ENCODE peak calls at places on chromosomes 4 and X, in six cellular contexts. S, I, T, A, R and F are unnamed samples.

GRCh38 chrX:10922158-10922557 is 189.0 kb upstream of the HCCS start:
- DNase-seq in S (peak), I (no peak), T (peak), A (peak), R (peak), F (no peak)

GRCh38 chrX:39439910-39440733 is 638.9 kb downstream of the MID1IP1 start:
- DNase-seq in S (no peak), I (no peak), T (no peak), A (no peak), R (no peak), F (no peak)

GRCh38 chr4:180234730-180235129 is 2008.5 kb upstream of the TENM3 start:
- DNase-seq in S (no peak), I (no peak), T (no peak), A (no peak), R (no peak), F (no peak)

GRCh38 chr4:147054241-147054902 is 108.7 kb upstream of the TTC29 start:
- DNase-seq in S (no peak), I (no peak), T (no peak), A (no peak), R (peak), F (no peak)

GRCh38 chr4:173448103-173448502 is 49.2 kb upstream of the SCRG1 start:
- DNase-seq in S (no peak), I (no peak), T (peak), A (no peak), R (peak), F (no peak)

GRCh38 chrX:102745513-102746133 is 25.1 kb downstream of the GPRASP3 start:
- DNase-seq in S (no peak), I (no peak), T (no peak), A (no peak), R (no peak), F (no peak)

GRCh38 chr4:141425124-141425523 is 204.4 kb downstream of the ZNF330 start:
- DNase-seq in S (peak), I (no peak), T (peak), A (no peak), R (peak), F (no peak)

GRCh38 chrX:1657367-1658082 is 42.7 kb downstream of the ASMT start:
- DNase-seq in S (no peak), I (no peak), T (no peak), A (no peak), R (peak), F (no peak)

GRCh38 chrX:68196939-68197791 is 236.1 kb downstream of the OPHN1 start:
- DNase-seq in S (peak), I (no peak), T (peak), A (no peak), R (peak), F (no peak)

GRCh38 chr4:181548873-181549541 is 694.2 kb upstream of the TENM3 start:
- DNase-seq in S (no peak), I (no peak), T (peak), A (no peak), R (peak), F (no peak)

GRCh38 chrX:154132366-154132765 is 11.7 kb upstream of the OPN1LW start:
- DNase-seq in S (no peak), I (no peak), T (no peak), A (no peak), R (no peak), F (no peak)

GRCh38 chrX:39827959-39828358 is 269.8 kb downstream of the BCOR start:
- DNase-seq in S (no peak), I (no peak), T (no peak), A (no peak), R (no peak), F (no peak)

GRCh38 chr4:162891788-162892707 is 274.6 kb downstream of the NAF1 start:
- DNase-seq in S (no peak), I (no peak), T (no peak), A (no peak), R (no peak), F (no peak)

GRCh38 chr4:136337216-136337615 is 1195.1 kb downstream of the PCDH18 start:
- DNase-seq in S (no peak), I (no peak), T (no peak), A (no peak), R (no peak), F (no peak)

GRCh38 chr4:162116085-162116784 is 47.6 kb downstream of the FSTL5 start:
- DNase-seq in S (no peak), I (no peak), T (no peak), A (no peak), R (no peak), F (no peak)

GRCh38 chr4:69984030-69984443 is 11.7 kb upstream of the STATH start:
- DNase-seq in S (no peak), I (no peak), T (no peak), A (no peak), R (peak), F (no peak)

GRCh38 chrX:44989995-44990770 is 117.2 kb downstream of the KDM6A start:
- DNase-seq in S (no peak), I (no peak), T (no peak), A (no peak), R (no peak), F (no peak)

GRCh38 chrX:129759576-129760061 is 20.1 kb upstream of the SASH3 start:
- DNase-seq in S (peak), I (no peak), T (no peak), A (no peak), R (peak), F (no peak)

GRCh38 chr4:6884341-6884870 is 25.2 kb upstream of the TBC1D14 start:
- DNase-seq in S (no peak), I (no peak), T (no peak), A (no peak), R (no peak), F (no peak)

GRCh38 chr4:182806259-182807252 is 110.6 kb downstream of the DCTD start:
- DNase-seq in S (peak), I (peak), T (peak), A (no peak), R (peak), F (peak)

GRCh38 chr4:38152305-38152704 is 192.1 kb downstream of the PTTG2 start:
- DNase-seq in S (no peak), I (no peak), T (no peak), A (no peak), R (no peak), F (no peak)

GRCh38 chr4:15656038-15656470 is 897 bp upstream of the FBXL5 start:
- DNase-seq in S (no peak), I (no peak), T (no peak), A (no peak), R (peak), F (no peak)

GRCh38 chr4:5082381-5082780 is 31.1 kb downstream of the STK32B start:
- DNase-seq in S (no peak), I (no peak), T (no peak), A (peak), R (no peak), F (no peak)

GRCh38 chr4:858831-859451 is 33.0 kb upstream of the CPLX1 start:
- DNase-seq in S (no peak), I (no peak), T (no peak), A (no peak), R (no peak), F (no peak)

GRCh38 chrX:23871905-23872546 is 35.7 kb downstream of the APOO start:
- DNase-seq in S (no peak), I (no peak), T (no peak), A (no peak), R (no peak), F (no peak)

GRCh38 chrX:129139837-129140679 is 383.2 kb downstream of the SMARCA1 start:
- DNase-seq in S (no peak), I (no peak), T (no peak), A (no peak), R (no peak), F (no peak)

GRCh38 chrX:132217203-132218073 is 1.8 kb downstream of the RAP2C start:
- DNase-seq in S (peak), I (no peak), T (peak), A (no peak), R (peak), F (peak)

GRCh38 chrX:87409113-87409841 is 108.3 kb upstream of the KLHL4 start:
- DNase-seq in S (no peak), I (no peak), T (no peak), A (peak), R (peak), F (no peak)